ENCODE peak calls at places on chromosomes 2 and 18, in five cellular contexts. S is neural progenitor cell; Q is CD4-positive, alpha-beta memory T cell; V is sigmoid colon; G is brain microvascular endothelial cell. I is an unnamed sample.

GRCh38 chr2:86671304-86671981 is 47.8 kb upstream of the RNF103 start:
- DNase-seq in Q (no peak), S (no peak), V (no peak), G (peak; percentile 58), I (no peak)

GRCh38 chr2:20129320-20130274 is 78.2 kb upstream of the LAPTM4A start:
- DNase-seq in V (no peak), Q (no peak), G (no peak), S (no peak), I (no peak)

GRCh38 chr2:7169631-7170030 is 252.4 kb downstream of the RNF144A start:
- DNase-seq in Q (no peak), G (no peak), V (no peak), S (no peak), I (no peak)

GRCh38 chr18:45589559-45590041 is 25.7 kb upstream of the SLC14A2 start:
- DNase-seq in Q (no peak), G (peak; percentile 79), V (no peak), S (peak; percentile 24), I (no peak)

GRCh38 chr2:71742953-71743601 is 289.7 kb downstream of the DYSF start:
- DNase-seq in Q (no peak), S (no peak), V (peak; percentile 96), G (peak; percentile 95), I (peak; percentile 86)

GRCh38 chr18:33146009-33146408 is 294.5 kb downstream of the CCDC178 start:
- DNase-seq in Q (no peak), S (no peak), V (no peak), G (no peak), I (no peak)

GRCh38 chr2:10036095-10036879 is 7.1 kb upstream of the KLF11 start:
- DNase-seq in Q (peak; percentile 28), G (peak; percentile 23), S (peak; percentile 42), V (peak; percentile 91), I (peak; percentile 93)

GRCh38 chr2:41881249-41881648 is 166.6 kb upstream of the PKDCC start:
- DNase-seq in G (no peak), S (no peak), Q (no peak), V (no peak), I (no peak)

GRCh38 chr18:56245856-56246575 is 392.4 kb downstream of the TXNL1 start:
- DNase-seq in S (peak; percentile 11), V (no peak), G (no peak), Q (no peak), I (no peak)

GRCh38 chr2:4269885-4270284 is 566.5 kb downstream of the DCDC2C start:
- DNase-seq in Q (no peak), G (no peak), V (no peak), S (no peak), I (no peak)
- H3K27ac ChIP-seq in Q (no peak overlapping the region), G (no peak overlapping the region), V (no peak overlapping the region), S (no peak overlapping the region), I (no peak overlapping the region)

DNA sequence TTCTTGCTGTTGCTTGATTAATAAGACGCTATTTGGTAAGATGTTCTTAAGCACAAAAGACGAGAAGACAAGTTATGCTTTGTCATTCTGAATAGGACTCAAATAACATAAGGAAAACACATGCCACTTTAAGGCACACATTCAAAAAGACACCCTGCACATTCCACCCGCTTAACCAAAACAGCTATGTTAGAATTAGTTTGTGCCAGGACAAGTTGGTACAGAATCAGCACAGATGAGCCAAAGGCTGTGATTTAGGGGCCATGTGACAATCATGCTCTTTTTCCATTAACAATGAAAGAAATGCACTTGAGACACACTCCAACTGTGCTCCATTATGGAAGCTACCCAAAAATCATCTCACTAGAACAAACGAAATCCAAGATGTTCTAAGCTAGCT is 3.4 kb downstream of the STARD7 start:
- DNase-seq in Q (no peak), V (no peak), G (no peak), S (no peak), I (no peak)
- H3K27ac ChIP-seq in Q (no peak overlapping the region), V (peak overlapping the region; percentile 67), G (peak overlapping the region; percentile 36), S (no peak overlapping the region), I (peak overlapping the region; percentile 69)

DNA sequence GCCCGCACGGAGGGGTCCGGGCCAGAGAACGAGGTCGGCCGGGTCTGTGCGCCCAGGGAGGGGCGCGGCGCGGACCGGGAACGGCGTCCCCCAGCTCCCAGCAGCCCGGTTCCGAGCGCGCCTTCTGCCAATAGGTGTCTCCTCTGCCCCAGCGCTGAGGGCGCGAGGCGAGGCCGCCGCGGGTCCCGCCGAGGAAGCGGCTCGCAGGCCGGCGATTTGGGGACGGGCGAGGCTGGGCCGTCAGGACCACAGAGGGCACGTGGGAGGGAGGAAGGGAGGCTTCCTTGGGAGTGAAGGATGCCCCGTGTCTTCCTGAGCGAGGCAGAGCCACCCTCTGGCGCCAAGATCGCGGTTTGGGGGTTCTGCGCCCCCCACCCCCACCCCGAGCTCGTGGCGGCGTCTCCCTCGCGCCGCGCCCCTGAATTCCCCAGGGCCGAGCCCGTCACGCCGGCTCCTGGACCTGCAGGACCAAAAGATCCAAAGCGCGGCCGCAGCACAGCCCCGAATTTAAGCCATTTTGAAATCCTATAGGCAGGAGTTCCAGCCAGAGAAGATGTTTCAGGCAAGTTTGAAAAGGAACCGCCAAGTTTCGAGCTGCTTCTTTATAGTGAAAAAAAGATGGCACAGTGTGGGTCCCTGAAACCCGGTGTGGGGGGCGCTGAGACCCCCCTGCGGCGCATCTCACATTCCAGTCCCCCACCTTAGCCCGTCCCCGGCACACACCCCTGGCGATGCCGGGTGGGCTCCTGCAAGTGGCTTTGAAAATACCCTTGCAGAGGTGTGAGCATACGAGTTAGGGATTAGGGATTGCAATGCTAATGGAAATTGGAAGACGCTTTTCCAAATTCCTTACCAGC is 929 bp downstream of the NFATC1 start:
- DNase-seq in S (peak; percentile 82), G (no peak), Q (peak; percentile 49), V (peak; percentile 85), I (no peak)
- H3K27ac ChIP-seq in S (no peak overlapping the region), G (no peak overlapping the region), Q (peak overlapping the region; percentile 46), V (peak overlapping the region; percentile 92), I (peak overlapping the region; percentile 99)

GRCh38 chr2:27680571-27680970 is 16.9 kb downstream of the SLC4A1AP start:
- DNase-seq in G (no peak), S (no peak), Q (no peak), V (no peak), I (no peak)
- H3K27ac ChIP-seq in G (no peak overlapping the region), S (no peak overlapping the region), Q (no peak overlapping the region), V (no peak overlapping the region), I (no peak overlapping the region)

GRCh38 chr18:59026364-59026763 is 113.3 kb upstream of the SEC11C start:
- DNase-seq in V (no peak), Q (no peak), G (no peak), S (no peak), I (no peak)

GRCh38 chr18:59024829-59025228 is 114.9 kb upstream of the SEC11C start:
- DNase-seq in Q (no peak), S (no peak), G (peak; percentile 44), V (no peak), I (no peak)

GRCh38 chr18:59021500-59021899 is 118.2 kb upstream of the SEC11C start:
- DNase-seq in V (no peak), S (no peak), G (no peak), Q (no peak), I (no peak)

GRCh38 chr18:59026831-59027410 is 112.8 kb upstream of the SEC11C start:
- DNase-seq in Q (no peak), G (no peak), V (no peak), S (no peak), I (no peak)

GRCh38 chr18:59022167-59022945 is 117.3 kb upstream of the SEC11C start:
- DNase-seq in S (no peak), V (no peak), G (no peak), Q (no peak), I (no peak)
- H3K27ac ChIP-seq in S (no peak overlapping the region), V (no peak overlapping the region), G (no peak overlapping the region), Q (no peak overlapping the region), I (peak overlapping the region; percentile 92)

GRCh38 chr2:96822786-96823185 is 6.7 kb downstream of the CNNM3 start:
- DNase-seq in S (no peak), Q (no peak), V (no peak), G (no peak), I (no peak)
- H3K27ac ChIP-seq in S (no peak overlapping the region), Q (no peak overlapping the region), V (peak overlapping the region; percentile 64), G (no peak overlapping the region), I (no peak overlapping the region)